ENCODE peak calls at places on chromosomes 2 and 18, in seven cellular contexts. G is K562, X is H1, S is SK-N-SH, I is GM12891, D is GM12878, Q is HepG2. R is an unnamed sample.

GRCh38 chr2:197174539-197175094 is 136.0 kb downstream of the ANKRD44 start:
- DNase-seq in I (no peak), X (no peak), D (no peak), G (no peak), Q (no peak), S (no peak), R (no peak)

GRCh38 chr2:26185954-26186353 is 13.1 kb downstream of the GAREM2 start:
- DNase-seq in Q (no peak), X (no peak), D (no peak), G (no peak), S (peak), I (no peak), R (no peak)

GRCh38 chr2:219912530-219912929 is 285.1 kb downstream of the SLC4A3 start:
- DNase-seq in X (no peak), G (no peak), D (no peak), S (no peak), Q (no peak), I (no peak), R (no peak)

GRCh38 chr2:43217228-43218220 is 8.9 kb downstream of the ZFP36L2 start:
- DNase-seq in G (no peak), I (no peak), S (no peak), Q (no peak), D (no peak), X (peak), R (no peak)

GRCh38 chr18:61322265-61322873 is 10.9 kb upstream of the CDH20 start:
- DNase-seq in G (peak), Q (peak), X (no peak), I (peak), D (no peak), S (peak), R (peak)

GRCh38 chr18:55839350-55839749 is 251.4 kb upstream of the TCF4 start:
- DNase-seq in X (no peak), I (no peak), Q (no peak), S (no peak), D (no peak), G (no peak), R (no peak)

GRCh38 chr2:143559202-143559601 is 430.0 kb downstream of the ARHGAP15 start:
- DNase-seq in X (no peak), D (no peak), I (no peak), G (no peak), Q (no peak), S (no peak), R (no peak)

GRCh38 chr18:13585379-13586153 is 140.8 kb downstream of the FAM210A start:
- DNase-seq in X (no peak), Q (no peak), G (no peak), I (no peak), S (peak), D (no peak), R (no peak)

DNA sequence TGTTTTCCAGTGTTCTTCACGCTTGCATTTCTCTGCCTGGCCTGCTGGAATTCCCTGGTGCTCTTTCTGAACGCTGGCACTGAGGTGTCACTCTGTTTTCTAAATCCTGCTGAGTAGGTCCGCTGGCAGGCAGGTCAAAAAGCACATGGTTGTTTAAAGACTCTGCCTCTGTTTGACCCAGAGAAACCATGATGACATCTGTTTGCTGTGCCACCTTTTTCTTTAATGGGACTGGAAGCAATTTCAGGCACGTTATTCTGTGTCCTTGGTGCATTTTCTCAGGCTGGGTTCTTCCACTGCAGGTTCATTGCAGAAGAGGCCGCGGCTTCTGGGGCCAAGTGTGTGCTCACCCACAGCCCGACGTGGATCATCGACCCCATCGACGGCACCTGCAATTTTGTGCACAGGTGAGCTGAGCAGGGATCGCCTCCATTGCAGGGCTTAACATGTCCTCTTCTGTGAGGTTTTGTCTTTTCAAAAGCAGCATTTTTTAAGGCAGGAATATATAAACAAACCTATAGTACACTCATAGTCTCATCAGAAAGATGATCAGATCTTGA is 28.4 kb downstream of the IMPA2 start:
- DNase-seq in D (no peak), Q (no peak), I (no peak), S (no peak), X (no peak), G (no peak), R (no peak)
- TF ChIP-seq TAF1 in D (no peak), Q (no peak), I (no peak), S (no peak), X (no peak), G (no peak), R (no peak)

DNA sequence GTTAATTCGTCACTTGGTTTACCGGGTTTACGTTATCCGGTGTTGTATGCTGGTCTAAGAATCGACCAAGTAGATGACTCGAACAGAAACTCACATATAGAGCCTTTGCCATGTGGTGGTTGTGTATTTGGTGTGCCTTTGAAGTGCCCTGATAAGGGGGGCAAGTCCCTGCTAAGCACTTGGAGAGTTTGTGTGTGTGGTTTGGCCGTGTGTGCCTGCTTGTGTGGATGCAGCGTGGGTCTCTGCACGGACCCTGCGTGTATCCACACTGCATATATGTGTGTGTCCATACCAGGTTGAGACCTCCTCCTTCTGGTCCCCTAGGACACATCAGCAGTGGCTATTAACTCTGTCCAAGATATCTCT is 2.4 kb upstream of the CELF4 start:
- DNase-seq in I (no peak), X (no peak), D (no peak), Q (no peak), G (no peak), S (no peak), R (no peak)
- TF ChIP-seq TAF1 in I (no peak), X (no peak), D (no peak), Q (no peak), G (no peak), S (no peak), R (no peak)

GRCh38 chr18:33577688-33578370 is at the start of gene ASXL3:
- DNase-seq in D (no peak), I (peak), X (no peak), G (no peak), Q (no peak), S (peak), R (no peak)
- TF ChIP-seq TAF1 in D (no peak), I (no peak), X (peak), G (no peak), Q (no peak), S (no peak), R (no peak)

DNA sequence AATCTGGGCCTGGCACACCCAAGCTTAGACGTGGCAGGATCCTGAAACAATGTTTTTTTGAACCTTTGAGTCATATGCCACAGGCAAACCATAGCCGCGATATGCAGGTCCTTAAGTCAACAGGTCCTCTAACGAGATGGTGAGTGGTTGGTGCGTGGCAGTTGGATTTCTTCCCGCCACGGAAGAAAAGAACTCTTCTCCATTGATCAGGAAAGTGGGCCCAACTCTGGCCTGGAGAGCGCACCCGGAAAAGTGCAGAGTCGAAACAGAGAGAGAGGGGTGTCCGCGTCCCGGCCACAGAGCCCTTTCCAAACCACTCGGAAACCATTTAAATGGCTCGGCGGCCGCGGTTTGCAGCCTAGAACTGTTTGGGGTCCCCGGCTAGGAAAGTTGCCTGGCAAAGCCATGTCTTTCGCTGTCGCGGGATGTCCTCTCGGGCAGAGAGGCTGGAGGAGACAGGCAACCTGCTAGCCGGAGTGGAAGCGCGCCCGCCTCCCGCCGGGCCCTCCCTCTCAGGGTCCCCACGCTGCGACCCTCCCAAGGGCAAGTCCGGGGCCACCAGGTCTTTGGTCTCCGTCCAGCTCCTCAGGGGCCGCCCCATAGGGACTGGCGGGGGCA is 777 bp downstream of the GALNT3 start:
- DNase-seq in I (peak), D (no peak), X (no peak), G (no peak), Q (no peak), S (no peak), R (no peak)
- TF ChIP-seq TAF1 in I (no peak), D (no peak), X (no peak), G (no peak), Q (no peak), S (no peak), R (no peak)